ENCODE peak calls at places on chromosome 2, in nine cellular contexts. S, I, Q, T, L, O, P, W and K are unnamed samples.

GRCh38 chr2:200705305-200705985 is 106.3 kb upstream of the BZW1 start:
- DNase-seq in O (peak; percentile 84), I (no peak), L (no peak), W (no peak), P (no peak), S (no peak), Q (peak; percentile 22), T (no peak), K (no peak)

GRCh38 chr2:15890936-15891905 is 49.1 kb upstream of the MYCN start:
- DNase-seq in W (peak; percentile 63), P (no peak), S (no peak), O (peak; percentile 62), L (no peak), I (peak; percentile 83), Q (no peak), T (peak; percentile 9), K (peak; percentile 43)

GRCh38 chr2:239722760-239723448 is 302.2 kb downstream of the NDUFA10 start:
- DNase-seq in T (no peak), I (no peak), L (peak; percentile 56), Q (no peak), O (no peak), S (peak; percentile 25), W (no peak), P (peak; percentile 54), K (no peak)

GRCh38 chr2:55431982-55432627 is 12.4 kb upstream of the CCDC88A start:
- DNase-seq in O (no peak), S (no peak), I (peak; percentile 43), T (peak; percentile 61), W (peak; percentile 43), Q (no peak), L (no peak), P (no peak), K (peak; percentile 60)

GRCh38 chr2:221106241-221106640 is 465.9 kb downstream of the EPHA4 start:
- DNase-seq in S (no peak), T (no peak), Q (no peak), W (no peak), P (no peak), I (peak; percentile 92), L (no peak), O (no peak), K (no peak)

GRCh38 chr2:149155181-149155580 is 116.7 kb downstream of the LYPD6B start:
- DNase-seq in L (no peak), I (no peak), T (no peak), S (no peak), O (no peak), P (no peak), Q (no peak), W (no peak), K (no peak)

GRCh38 chr2:133574620-133575019 is 6.4 kb upstream of the NCKAP5 start:
- DNase-seq in L (no peak), W (no peak), P (no peak), T (peak; percentile 47), S (no peak), I (no peak), Q (no peak), O (no peak), K (no peak)

GRCh38 chr2:200677721-200678532 is 92.1 kb downstream of the AOX1 start:
- DNase-seq in T (peak; percentile 63), O (no peak), S (no peak), P (no peak), Q (no peak), I (no peak), L (no peak), W (no peak), K (no peak)

GRCh38 chr2:107146181-107146580 is 260.2 kb upstream of the ST6GAL2 start:
- DNase-seq in Q (no peak), S (no peak), I (no peak), T (no peak), W (no peak), O (no peak), L (no peak), P (no peak), K (no peak)

GRCh38 chr2:28355521-28356094 is 37.0 kb upstream of the FOSL2 start:
- DNase-seq in I (no peak), W (peak; percentile 50), P (peak; percentile 82), T (no peak), S (peak; percentile 60), Q (no peak), L (peak; percentile 88), O (no peak), K (no peak)

GRCh38 chr2:108304975-108305374 is 16.3 kb downstream of the SULT1C2 start:
- DNase-seq in Q (no peak), I (no peak), S (no peak), T (no peak), W (no peak), P (no peak), L (no peak), O (no peak), K (peak; percentile 46)

GRCh38 chr2:137192366-137193315 is 427.3 kb downstream of the THSD7B start:
- DNase-seq in Q (no peak), T (peak; percentile 65), O (no peak), I (peak; percentile 69), P (no peak), S (no peak), W (peak; percentile 45), L (no peak), K (no peak)

GRCh38 chr2:210477496-210477895 is 937 bp upstream of the LANCL1 start:
- DNase-seq in S (no peak), P (no peak), Q (peak; percentile 55), L (no peak), W (peak; percentile 8), I (peak; percentile 45), O (peak; percentile 78), T (peak; percentile 65), K (no peak)

GRCh38 chr2:237693281-237694039 is 66.1 kb downstream of the LRRFIP1 start:
- DNase-seq in Q (no peak), I (peak; percentile 95), O (no peak), T (peak; percentile 73), W (peak; percentile 55), P (peak; percentile 69), S (no peak), L (peak; percentile 73), K (peak; percentile 31)
- H3K4me3 ChIP-seq in Q (peak overlapping the region; percentile 97), I (peak overlapping the region; percentile 99), O (peak overlapping the region; percentile 88), T (peak overlapping the region; percentile 94), W (peak overlapping the region; percentile 98), P (peak overlapping the region; percentile 78), S (peak overlapping the region; percentile 83), L (peak overlapping the region; percentile 89), K (peak overlapping the region; percentile 89)

GRCh38 chr2:105118960-105119359 is 81.1 kb downstream of the MRPS9 start:
- DNase-seq in I (no peak), T (no peak), S (no peak), L (peak; percentile 75), P (no peak), Q (no peak), O (peak; percentile 86), W (peak; percentile 27), K (no peak)
- TF ChIP-seq CTCF in I (peak; percentile 35), T (no peak), S (no peak), L (no peak), P (no peak), Q (peak; percentile 15), O (peak; percentile 89), W (peak; percentile 45), K (no peak)

DNA sequence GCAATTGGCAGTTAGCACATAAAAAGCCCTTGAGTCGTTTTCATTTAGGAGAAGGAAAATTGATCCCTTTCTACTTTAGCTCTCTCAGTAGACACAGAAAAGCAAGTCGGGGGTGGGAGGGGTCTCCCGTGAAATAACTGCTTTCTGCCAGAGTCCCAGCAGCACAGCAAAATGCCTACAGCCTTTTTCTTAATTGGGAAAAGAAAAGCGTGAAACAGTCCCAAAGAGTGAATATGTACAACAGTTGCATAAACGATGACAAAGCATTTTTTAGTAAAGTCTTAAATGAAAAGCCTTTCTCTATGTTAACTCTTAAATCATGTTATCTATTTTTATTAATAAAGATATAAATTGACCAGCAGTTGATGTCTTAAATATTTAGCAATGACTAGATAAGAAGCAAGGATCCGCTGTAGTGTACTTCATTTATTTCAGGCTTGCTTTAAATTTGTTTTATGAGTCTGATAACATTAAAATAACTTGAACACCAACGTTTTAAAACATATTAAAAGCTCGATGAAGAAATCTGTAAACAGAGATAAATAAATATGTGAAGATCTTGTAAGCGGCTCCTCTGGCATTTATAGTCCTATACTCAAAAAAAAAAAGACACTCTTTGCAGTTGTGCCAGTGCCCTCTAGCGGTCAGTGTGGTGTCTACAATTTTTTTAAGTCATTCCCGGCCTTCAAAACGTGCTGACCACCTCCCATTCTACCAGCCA is 42.3 kb upstream of the ATIC start:
- DNase-seq in P (no peak), S (no peak), O (peak; percentile 85), Q (peak; percentile 62), I (peak; percentile 72), W (peak; percentile 84), T (peak; percentile 82), L (no peak), K (peak; percentile 84)
- H3K4me3 ChIP-seq in P (no peak overlapping the region), S (no peak overlapping the region), O (no peak overlapping the region), Q (no peak overlapping the region), I (no peak overlapping the region), W (peak overlapping the region; percentile 3), T (no peak overlapping the region), L (no peak overlapping the region), K (no peak overlapping the region)

GRCh38 chr2:223956267-223956666 is 996 bp upstream of the MRPL44 start:
- DNase-seq in Q (no peak), O (peak; percentile 42), L (no peak), P (no peak), I (peak; percentile 83), S (no peak), T (no peak), W (no peak), K (peak; percentile 57)

GRCh38 chr2:223952280-223952968 is 4.8 kb upstream of the MRPL44 start:
- DNase-seq in O (no peak), P (no peak), T (no peak), W (no peak), Q (no peak), I (no peak), L (no peak), S (no peak), K (peak; percentile 80)

GRCh38 chr2:223954401-223954800 is 2.9 kb upstream of the MRPL44 start:
- DNase-seq in W (peak; percentile 53), P (no peak), L (no peak), Q (no peak), S (no peak), O (peak; percentile 35), T (no peak), I (peak; percentile 52), K (no peak)

GRCh38 chr2:223959688-223960087 is 2.4 kb downstream of the MRPL44 start:
- DNase-seq in P (no peak), T (peak; percentile 29), O (peak; percentile 31), S (no peak), Q (no peak), W (no peak), I (no peak), L (no peak), K (no peak)

DNA sequence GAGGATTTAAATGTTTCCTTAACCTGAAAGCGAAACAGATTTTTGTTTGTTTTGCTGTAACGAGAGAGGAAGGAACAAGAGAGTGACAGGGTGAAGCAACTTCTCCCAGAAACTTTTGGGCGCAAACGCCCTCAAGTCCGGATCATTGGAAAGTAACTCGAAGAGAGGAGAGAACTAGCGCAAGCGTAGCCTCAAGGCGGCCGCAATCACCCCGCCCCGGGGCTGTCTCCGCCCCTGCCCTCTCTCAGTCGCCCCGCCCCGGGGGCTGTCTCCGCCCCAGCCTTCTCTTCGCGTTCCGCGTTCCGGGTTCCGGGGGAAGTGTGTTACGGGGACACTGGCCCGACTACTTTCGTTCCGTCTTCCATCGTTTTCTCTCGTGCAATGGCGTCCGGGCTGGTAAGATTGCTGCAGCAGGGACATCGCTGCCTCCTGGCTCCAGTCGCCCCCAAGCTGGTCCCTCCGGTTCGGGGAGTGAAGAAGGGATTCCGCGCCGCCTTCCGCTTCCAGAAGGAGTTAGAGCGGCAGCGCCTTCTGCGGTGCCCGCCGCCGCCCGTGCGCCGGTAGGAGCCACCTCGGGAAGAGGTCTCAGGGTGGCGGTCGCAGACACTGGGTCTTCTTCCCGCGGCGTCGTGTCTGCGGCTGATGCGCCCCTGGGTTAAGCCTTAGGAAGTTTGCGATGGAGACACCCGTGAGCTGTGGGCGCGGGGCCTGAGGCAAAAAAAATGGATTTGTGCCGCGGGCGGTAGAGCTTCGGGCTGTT is at the start of gene MRPL44:
- DNase-seq in S (peak; percentile 98), Q (peak; percentile 94), L (peak; percentile 100), O (peak; percentile 98), P (peak; percentile 98), W (peak; percentile 98), T (peak; percentile 97), I (peak; percentile 79), K (peak; percentile 96)
- TF ChIP-seq CTCF in S (no peak), Q (no peak), L (peak; percentile 31), O (no peak), P (no peak), W (no peak), T (no peak), I (no peak), K (no peak)